ENCODE peak calls at places on chromosome 9, in ten cellular contexts. E is ovary, T is aorta, N is left ventricle myocardium inferior, L is heart left ventricle, W is pancreas, Z is vagina, A is psoas muscle, C is BE2C, M is GM23248. O is an unnamed sample. For H3K27me3, the result is how much of the 10 kb centered on the place peaks cover.

GRCh38 chr9:87545858-87546257 is 48.2 kb downstream of the DAPK1 start:
- DNase-seq in A (no peak), T (no peak), Z (no peak), C (no peak), M (peak), E (no peak), L (no peak), N (no peak), W (no peak), O (no peak)

GRCh38 chr9:128296340-128297220 is 20.5 kb downstream of the SWI5 start:
- DNase-seq in L (no peak), C (no peak), T (no peak), E (no peak), M (no peak), W (no peak), Z (no peak), N (no peak), A (no peak), O (no peak)

GRCh38 chr9:37784291-37784639 is 599 bp downstream of the EXOSC3 start:
- DNase-seq in Z (no peak), L (no peak), C (no peak), A (no peak), E (no peak), W (no peak), N (no peak), T (no peak), M (peak), O (no peak)

GRCh38 chr9:124353811-124354274 is 61.4 kb downstream of the PSMB7 start:
- DNase-seq in E (no peak), W (no peak), C (no peak), L (no peak), A (no peak), Z (no peak), M (peak), N (no peak), T (peak), O (no peak)

GRCh38 chr9:126704157-126704941 is 90.6 kb downstream of the LMX1B start:
- DNase-seq in N (no peak), C (peak), W (no peak), L (no peak), T (peak), A (no peak), E (peak), M (peak), Z (peak), O (no peak)

GRCh38 chr9:99387416-99387815 is 165.3 kb downstream of the SEC61B start:
- DNase-seq in N (no peak), Z (no peak), T (no peak), A (no peak), W (no peak), L (no peak), E (no peak), M (no peak), C (no peak), O (no peak)

GRCh38 chr9:97772145-97772544 is 75.0 kb upstream of the XPA start:
- DNase-seq in Z (no peak), W (no peak), A (no peak), C (no peak), T (no peak), L (no peak), N (no peak), E (no peak), M (no peak), O (no peak)

GRCh38 chr9:38026021-38026809 is 42.8 kb downstream of the SHB start:
- DNase-seq in M (peak), C (peak), T (peak), N (no peak), Z (no peak), A (peak), L (no peak), W (no peak), E (peak), O (peak)

GRCh38 chr9:94553029-94553938 is 1.6 kb upstream of the PCAT7 start:
- DNase-seq in T (no peak), A (no peak), Z (no peak), M (no peak), N (no peak), C (peak), E (no peak), L (no peak), W (no peak), O (no peak)

GRCh38 chr9:34502471-34503335 is 20.1 kb downstream of the ENHO start:
- DNase-seq in T (no peak), E (no peak), A (peak), M (no peak), C (no peak), W (no peak), Z (no peak), N (no peak), L (no peak), O (no peak)

GRCh38 chr9:16869140-16869903 is 1.1 kb downstream of the BNC2 start:
- DNase-seq in A (no peak), M (no peak), W (no peak), E (peak), Z (no peak), C (no peak), T (no peak), L (no peak), N (no peak), O (no peak)

GRCh38 chr9:68740561-68740960 is 35.5 kb downstream of the PIP5K1B start:
- DNase-seq in Z (no peak), E (no peak), T (no peak), N (no peak), L (no peak), C (no peak), A (no peak), W (no peak), M (no peak), O (no peak)

GRCh38 chr9:114574438-114574837 is 13.1 kb upstream of the ATP6V1G1 start:
- DNase-seq in E (no peak), M (no peak), A (no peak), Z (no peak), C (no peak), N (no peak), W (no peak), L (no peak), T (no peak), O (no peak)

GRCh38 chr9:98226968-98227367 is 28.5 kb downstream of the TBC1D2 start:
- DNase-seq in L (no peak), M (no peak), T (peak), E (no peak), A (no peak), Z (no peak), W (no peak), N (no peak), C (no peak), O (no peak)

GRCh38 chr9:93111001-93111370 is 15.0 kb downstream of the CARD19 start:
- DNase-seq in M (no peak), Z (no peak), W (peak), C (no peak), N (no peak), A (peak), T (peak), L (no peak), E (no peak), O (no peak)

GRCh38 chr9:27528278-27528885 is 1.2 kb downstream of the MOB3B start:
- DNase-seq in C (no peak), A (peak), E (peak), N (peak), T (peak), W (peak), Z (no peak), L (peak), M (peak), O (peak)

GRCh38 chr9:98949565-98949964 is 5.9 kb downstream of the COL15A1 start:
- DNase-seq in A (no peak), L (no peak), N (no peak), Z (no peak), T (no peak), M (no peak), E (no peak), W (no peak), C (no peak), O (no peak)

GRCh38 chr9:37026085-37026935 is 7.8 kb downstream of the PAX5 start:
- DNase-seq in M (peak), W (no peak), Z (no peak), A (peak), T (no peak), L (no peak), E (no peak), N (no peak), C (peak), O (no peak)

GRCh38 chr9:121466142-121466541 is 33.5 kb downstream of the GGTA1 start:
- DNase-seq in L (no peak), M (no peak), T (no peak), E (no peak), Z (no peak), C (no peak), A (no peak), W (no peak), N (no peak), O (no peak)

GRCh38 chr9:70192707-70193106 is 66.1 kb upstream of the SMC5 start:
- DNase-seq in M (no peak), T (no peak), C (no peak), L (no peak), N (no peak), A (no peak), Z (no peak), E (no peak), W (no peak), O (no peak)

GRCh38 chr9:69097053-69097452 is 61.5 kb downstream of the FXN start:
- DNase-seq in Z (no peak), T (no peak), M (peak), C (no peak), N (no peak), A (no peak), L (no peak), E (no peak), W (no peak), O (no peak)

DNA sequence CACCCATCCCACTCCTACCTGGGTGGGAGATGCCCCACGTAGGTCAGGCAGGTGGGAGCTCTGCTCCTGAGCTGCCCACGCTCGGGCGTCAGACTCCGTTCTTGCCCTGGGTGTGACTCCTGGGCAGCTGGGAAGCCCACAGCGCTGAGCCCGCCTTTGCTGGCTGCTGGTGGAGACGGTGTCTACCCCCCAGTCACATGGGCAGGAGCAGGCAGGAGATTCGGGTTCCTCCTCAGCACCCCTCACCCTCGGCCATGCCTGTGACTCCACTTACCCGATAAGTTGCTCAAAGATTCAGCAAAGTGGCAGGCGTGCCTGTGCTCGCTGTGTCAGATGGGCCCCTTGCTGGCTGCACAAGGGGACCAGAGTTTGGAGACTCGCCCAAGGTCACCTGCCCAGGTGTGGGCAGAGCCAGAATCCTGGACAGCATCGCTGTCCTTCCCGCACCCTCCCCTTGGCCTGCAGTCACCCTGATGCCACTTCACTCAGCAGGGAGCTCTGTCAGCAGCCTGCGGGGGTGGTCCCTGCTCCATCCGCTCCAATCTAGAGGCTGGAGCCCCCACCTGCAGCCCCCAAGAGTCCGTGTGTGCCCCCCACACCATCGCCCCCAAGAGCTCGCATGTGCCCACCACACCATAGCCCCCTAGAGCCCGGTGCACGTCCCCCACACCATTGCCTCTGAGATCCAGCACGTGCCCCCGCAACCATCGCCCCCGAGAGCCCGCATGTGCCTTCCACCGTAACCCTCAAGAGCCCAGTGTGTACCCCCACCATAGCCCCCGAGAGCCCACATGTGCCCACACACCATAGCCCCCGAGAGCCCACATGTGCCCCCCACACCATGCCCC is 4.2 kb downstream of the LCN1 start:
- DNase-seq in M (no peak), N (no peak), A (no peak), E (no peak), W (no peak), L (peak), Z (no peak), C (no peak), T (no peak), O (peak)
- H3K27me3 ChIP-seq in M (under half), N (half or more), A (under half), E (under half), W (under half), L (under half), Z (under half), C (under half), T (under half), O (under half)

GRCh38 chr9:107895524-107896001 is 406.0 kb upstream of the KLF4 start:
- DNase-seq in T (no peak), N (no peak), A (no peak), M (peak), L (no peak), E (no peak), Z (no peak), C (no peak), W (no peak), O (no peak)
- H3K27me3 ChIP-seq in T (under half), N (under half), A (under half), M (under half), L (under half), E (under half), Z (under half), C (under half), W (under half), O (under half)

GRCh38 chr9:23830949-23831730 is 5.1 kb upstream of the ELAVL2 start:
- DNase-seq in A (peak), N (no peak), M (no peak), Z (no peak), C (no peak), E (no peak), W (no peak), L (no peak), T (no peak), O (no peak)
- H3K27me3 ChIP-seq in A (under half), N (half or more), M (under half), Z (under half), C (under half), E (under half), W (under half), L (under half), T (under half), O (half or more)

DNA sequence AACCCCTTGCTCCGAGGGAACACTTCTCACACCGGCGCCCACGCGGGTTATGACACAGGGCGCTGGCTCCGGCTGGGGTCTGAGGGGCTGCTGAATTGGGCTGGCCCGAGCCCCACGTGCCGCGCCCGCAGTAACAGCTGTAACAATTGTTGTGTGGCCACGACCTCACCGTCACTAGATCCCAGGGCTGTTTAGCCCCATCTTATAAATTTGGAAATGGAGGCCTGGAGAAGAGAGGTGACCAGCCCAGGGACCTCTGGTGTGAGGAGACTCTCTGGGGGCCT is 2.0 kb downstream of the EGFL7 start:
- DNase-seq in A (no peak), Z (no peak), W (no peak), M (no peak), T (no peak), C (no peak), N (no peak), E (no peak), L (no peak), O (no peak)
- H3K27me3 ChIP-seq in A (under half), Z (under half), W (under half), M (under half), T (under half), C (under half), N (under half), E (under half), L (under half), O (under half)